ENCODE peak calls at places on chromosomes 12 and 14, in six cellular contexts. One of them, this sample, is unnamed. For H3K4me1, the result is how much of the 10 kb centered on the place peaks cover.

GRCh38 chr14:85437143-85437542 is 92.8 kb upstream of the FLRT2 start:
- DNase-seq in HCT116: no peak
- DNase-seq in A549: peak
- DNase-seq in left lung: no peak
- DNase-seq in kidney: no peak
- DNase-seq in PC-3: peak
- DNase-seq in this sample: no peak

GRCh38 chr12:86711716-86712115 is 455.5 kb upstream of the MGAT4C start:
- DNase-seq in kidney: no peak
- DNase-seq in A549: no peak
- DNase-seq in HCT116: no peak
- DNase-seq in PC-3: peak
- DNase-seq in left lung: no peak
- DNase-seq in this sample: no peak

GRCh38 chr12:51028126-51028810 is 2.1 kb upstream of the SLC11A2 start:
- DNase-seq in A549: peak
- DNase-seq in HCT116: no peak
- DNase-seq in kidney: no peak
- DNase-seq in PC-3: peak
- DNase-seq in left lung: no peak
- DNase-seq in this sample: no peak

GRCh38 chr12:95173392-95174251 is 43.6 kb downstream of the FGD6 start:
- DNase-seq in HCT116: no peak
- DNase-seq in A549: peak
- DNase-seq in kidney: peak
- DNase-seq in left lung: no peak
- DNase-seq in PC-3: no peak
- DNase-seq in this sample: peak

GRCh38 chr12:104416637-104417036 is 40.1 kb upstream of the CHST11 start:
- DNase-seq in A549: no peak
- DNase-seq in PC-3: no peak
- DNase-seq in kidney: no peak
- DNase-seq in left lung: no peak
- DNase-seq in HCT116: no peak
- DNase-seq in this sample: no peak

GRCh38 chr12:71938728-71939385 is at the start of gene TPH2:
- DNase-seq in HCT116: peak
- DNase-seq in PC-3: peak
- DNase-seq in A549: peak
- DNase-seq in kidney: peak
- DNase-seq in left lung: no peak
- DNase-seq in this sample: peak

GRCh38 chr12:14937689-14938088 is 648 bp downstream of the ERP27 start:
- DNase-seq in A549: no peak
- DNase-seq in PC-3: peak
- DNase-seq in kidney: no peak
- DNase-seq in left lung: no peak
- DNase-seq in HCT116: peak
- DNase-seq in this sample: no peak

GRCh38 chr12:54421175-54421872 is 2.3 kb upstream of the ITGA5 start:
- DNase-seq in HCT116: no peak
- DNase-seq in kidney: no peak
- DNase-seq in PC-3: no peak
- DNase-seq in left lung: no peak
- DNase-seq in A549: no peak
- DNase-seq in this sample: no peak

GRCh38 chr14:23054000-23054811 is 3.1 kb downstream of the CDH24 start:
- DNase-seq in PC-3: no peak
- DNase-seq in left lung: no peak
- DNase-seq in HCT116: no peak
- DNase-seq in A549: no peak
- DNase-seq in kidney: peak
- DNase-seq in this sample: no peak

GRCh38 chr14:100416921-100417451 is 93.8 kb downstream of the SLC25A47 start:
- DNase-seq in kidney: no peak
- DNase-seq in left lung: no peak
- DNase-seq in HCT116: no peak
- DNase-seq in PC-3: peak
- DNase-seq in A549: peak
- DNase-seq in this sample: no peak

GRCh38 chr14:75577090-75577489 is 1.3 kb upstream of the FLVCR2 start:
- DNase-seq in kidney: no peak
- DNase-seq in PC-3: no peak
- DNase-seq in A549: no peak
- DNase-seq in left lung: no peak
- DNase-seq in HCT116: no peak
- DNase-seq in this sample: no peak

GRCh38 chr12:89949457-89950195 is 241.0 kb upstream of the ATP2B1 start:
- DNase-seq in kidney: no peak
- DNase-seq in PC-3: peak
- DNase-seq in left lung: no peak
- DNase-seq in A549: peak
- DNase-seq in HCT116: no peak
- DNase-seq in this sample: no peak

GRCh38 chr12:6807170-6807569 is 14.5 kb upstream of the GPR162 start:
- DNase-seq in PC-3: peak
- DNase-seq in left lung: no peak
- DNase-seq in A549: no peak
- DNase-seq in HCT116: no peak
- DNase-seq in kidney: no peak
- DNase-seq in this sample: no peak

DNA sequence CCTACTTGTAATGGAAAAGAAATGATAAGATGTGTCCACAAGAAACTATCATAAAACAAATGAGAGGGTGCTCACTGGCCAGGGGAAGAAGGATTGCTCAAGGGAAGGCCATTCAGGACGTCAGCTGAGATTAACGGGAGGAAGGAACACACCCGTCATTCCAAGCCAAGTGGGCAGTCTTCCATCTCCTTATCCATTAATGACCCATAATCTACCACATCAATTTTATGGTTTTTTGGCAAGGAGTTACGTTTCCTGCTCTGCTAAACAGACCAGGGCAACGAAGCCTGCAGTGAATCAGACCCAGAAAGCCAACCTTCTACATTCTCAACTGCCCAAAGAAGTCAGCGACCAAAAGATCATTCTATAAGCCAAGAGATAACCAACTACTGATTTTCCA is 25.1 kb downstream of the PRKAB1 start:
- DNase-seq in PC-3: peak
- DNase-seq in HCT116: no peak
- DNase-seq in A549: no peak
- DNase-seq in kidney: no peak
- DNase-seq in left lung: no peak
- DNase-seq in this sample: no peak
- H3K27ac ChIP-seq in PC-3: peak
- H3K27ac ChIP-seq in HCT116: no peak
- H3K27ac ChIP-seq in A549: no peak
- H3K27ac ChIP-seq in kidney: peak
- H3K27ac ChIP-seq in left lung: peak
- H3K27ac ChIP-seq in this sample: peak

DNA sequence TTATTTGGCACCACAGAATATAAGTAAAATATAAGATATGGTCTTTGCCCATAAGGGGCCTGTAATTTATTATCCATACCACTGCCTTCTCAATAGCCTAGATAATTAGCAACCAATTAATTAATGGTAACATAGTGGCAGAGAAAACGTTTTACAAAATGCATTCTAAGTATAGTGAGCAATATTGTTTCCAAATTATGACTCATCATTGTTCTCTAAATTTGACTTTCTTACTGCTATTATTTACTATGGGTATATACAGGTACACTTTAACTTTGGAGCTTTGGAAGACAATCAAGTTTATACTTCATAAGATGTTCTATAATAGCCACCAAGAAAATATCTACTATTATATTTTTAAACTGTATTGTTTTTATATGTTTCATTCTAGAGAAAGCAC is 26.7 kb downstream of the DCP1B start:
- DNase-seq in HCT116: no peak
- DNase-seq in A549: no peak
- DNase-seq in PC-3: no peak
- DNase-seq in left lung: no peak
- DNase-seq in kidney: no peak
- DNase-seq in this sample: no peak
- H3K4me1 ChIP-seq in HCT116: under half
- H3K4me1 ChIP-seq in A549: under half
- H3K4me1 ChIP-seq in PC-3: under half
- H3K4me1 ChIP-seq in left lung: under half
- H3K4me1 ChIP-seq in kidney: under half
- H3K4me1 ChIP-seq in this sample: under half

DNA sequence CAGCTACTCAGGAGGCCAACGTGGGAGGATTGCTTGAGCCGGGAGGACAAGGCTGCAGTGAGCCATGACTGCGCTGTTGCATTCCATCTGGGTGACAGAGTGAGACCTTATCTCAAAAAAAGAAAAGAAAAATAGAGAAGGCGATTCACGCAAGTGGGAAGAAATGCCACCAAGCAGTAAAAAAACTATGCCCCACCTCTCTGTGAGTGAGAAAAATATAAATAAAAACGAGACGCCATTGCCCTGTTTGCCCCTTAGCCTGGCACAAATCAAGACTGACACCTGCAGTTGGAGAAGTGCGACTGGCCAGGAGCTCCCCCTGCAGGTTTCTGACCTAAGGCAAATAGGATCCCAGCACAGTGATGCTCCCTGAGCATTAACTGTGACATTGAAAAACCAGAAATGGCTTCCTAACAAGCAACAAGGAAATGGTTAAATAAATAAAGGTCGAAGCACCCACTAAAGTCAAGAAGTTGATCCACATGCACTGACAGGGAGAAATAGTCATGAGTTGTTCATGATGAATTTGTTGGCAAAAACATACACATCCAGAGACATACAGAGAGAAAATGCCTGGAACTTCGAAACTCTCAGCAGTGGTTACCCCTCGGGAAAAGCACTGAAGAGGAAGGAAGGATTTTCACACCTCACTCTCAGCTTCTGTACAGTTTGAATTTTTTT is 21.1 kb downstream of the GSC start:
- DNase-seq in PC-3: peak
- DNase-seq in left lung: no peak
- DNase-seq in A549: peak
- DNase-seq in HCT116: peak
- DNase-seq in kidney: no peak
- DNase-seq in this sample: no peak
- TF ChIP-seq CTCF in PC-3: peak
- TF ChIP-seq CTCF in left lung: no peak
- TF ChIP-seq CTCF in A549: peak
- TF ChIP-seq CTCF in HCT116: peak
- TF ChIP-seq CTCF in kidney: peak
- TF ChIP-seq CTCF in this sample: peak

GRCh38 chr14:32472512-32473472 is 143.7 kb downstream of the AKAP6 start:
- DNase-seq in HCT116: no peak
- DNase-seq in left lung: no peak
- DNase-seq in kidney: no peak
- DNase-seq in PC-3: peak
- DNase-seq in A549: peak
- DNase-seq in this sample: no peak
- H3K27ac ChIP-seq in HCT116: no peak
- H3K27ac ChIP-seq in left lung: peak
- H3K27ac ChIP-seq in kidney: no peak
- H3K27ac ChIP-seq in PC-3: peak
- H3K27ac ChIP-seq in A549: peak
- H3K27ac ChIP-seq in this sample: no peak

This sample was measured in lower lobe of right lung.